ENCODE peak calls at places on chromosomes 6 and 20, in five cellular contexts. Z is endothelial cell; C is CMK; Y is GM13976; D is activated effector memory CD4-positive, alpha-beta T cell treated with anti-CD3 and anti-CD28 coated beads, Interleukin-2, amount 50 U/mL, for 16 hours. H is an unnamed sample.

GRCh38 chr6:43628392-43629103 is 516 bp downstream of the GTPBP2 start:
- DNase-seq in Z (peak; percentile 41), C (no peak), Y (peak; percentile 68), D (peak; percentile 81), H (peak; percentile 64)

GRCh38 chr6:50353603-50354002 is 303.9 kb upstream of the DEFB112 start:
- DNase-seq in Z (no peak), C (no peak), Y (no peak), D (no peak), H (no peak)

GRCh38 chr6:14910692-14911547 is 334.9 kb upstream of the JARID2 start:
- DNase-seq in Z (no peak), C (peak; percentile 48), Y (peak; percentile 62), D (no peak), H (peak; percentile 69)

GRCh38 chr6:2900821-2901644 is 2.1 kb downstream of the SERPINB9 start:
- DNase-seq in Z (no peak), C (no peak), Y (no peak), D (peak; percentile 66), H (no peak)

GRCh38 chr6:98827295-98828159 is 6.8 kb upstream of the POU3F2 start:
- DNase-seq in Z (peak; percentile 72), C (no peak), Y (peak; percentile 30), D (no peak), H (no peak)

GRCh38 chr6:97440590-97441176 is 157.7 kb upstream of the MMS22L start:
- DNase-seq in Z (peak; percentile 35), C (no peak), Y (peak; percentile 2), D (no peak), H (no peak)

GRCh38 chr20:59620860-59621485 is 16.6 kb downstream of the PHACTR3 start:
- DNase-seq in Z (no peak), C (no peak), Y (no peak), D (no peak), H (no peak)

GRCh38 chr20:13221673-13222318 is 722 bp downstream of the ISM1 start:
- DNase-seq in Z (peak; percentile 73), C (no peak), Y (peak; percentile 83), D (peak; percentile 86), H (peak; percentile 87)

GRCh38 chr20:57432874-57433491 is 41.8 kb downstream of the RBM38 start:
- DNase-seq in Z (no peak), C (peak; percentile 68), Y (peak; percentile 92), D (peak; percentile 84), H (peak; percentile 92)

GRCh38 chr20:24739751-24740150 is 209.3 kb upstream of the CST7 start:
- DNase-seq in Z (no peak), C (no peak), Y (no peak), D (no peak), H (no peak)

GRCh38 chr20:64050261-64051032 is 1.0 kb upstream of the SOX18 start:
- DNase-seq in Z (no peak), C (no peak), Y (no peak), D (no peak), H (no peak)

GRCh38 chr6:31826793-31827285 is 699 bp upstream of the HSPA1B start:
- DNase-seq in Z (peak; percentile 22), C (no peak), Y (peak; percentile 64), D (peak; percentile 80), H (no peak)

GRCh38 chr6:64680446-64680845 is 1026.6 kb downstream of the EYS start:
- DNase-seq in Z (no peak), C (peak; percentile 5), Y (no peak), D (no peak), H (no peak)

GRCh38 chr20:46984391-46984790 is 89.7 kb downstream of the EYA2 start:
- DNase-seq in Z (no peak), C (no peak), Y (no peak), D (no peak), H (no peak)

GRCh38 chr6:155080876-155081845 is 86.0 kb downstream of the TIAM2 start:
- DNase-seq in Z (no peak), C (no peak), Y (no peak), D (no peak), H (no peak)

GRCh38 chr6:40268166-40268958 is 318.8 kb downstream of the LRFN2 start:
- DNase-seq in Z (no peak), C (no peak), Y (no peak), D (no peak), H (no peak)

GRCh38 chr6:579339-579738 is 77.6 kb downstream of the HUS1B start:
- DNase-seq in Z (no peak), C (no peak), Y (no peak), D (no peak), H (no peak)

GRCh38 chr6:134636221-134636830 is 313.6 kb downstream of the ALDH8A1 start:
- DNase-seq in Z (no peak), C (no peak), Y (peak; percentile 34), D (peak; percentile 79), H (peak; percentile 48)

GRCh38 chr6:89630488-89630887 is 8.1 kb downstream of the LYRM2 start:
- DNase-seq in Z (no peak), C (no peak), Y (peak; percentile 10), D (no peak), H (no peak)

GRCh38 chr6:35500782-35501181 is 3.9 kb upstream of the TEAD3 start:
- DNase-seq in Z (no peak), C (no peak), Y (no peak), D (no peak), H (no peak)

GRCh38 chr6:137217801-137218472 is 1.2 kb downstream of the IFNGR1 start:
- DNase-seq in Z (no peak), C (peak; percentile 29), Y (no peak), D (no peak), H (no peak)

GRCh38 chr20:23721962-23722361 is 28.8 kb downstream of the CST1 start:
- DNase-seq in Z (no peak), C (no peak), Y (no peak), D (no peak), H (no peak)

GRCh38 chr6:38818691-38819090 is 103.6 kb downstream of the DNAH8 start:
- DNase-seq in Z (no peak), C (no peak), Y (no peak), D (no peak), H (no peak)

GRCh38 chr6:95325858-95326257 is 251.5 kb upstream of the MANEA start:
- DNase-seq in Z (no peak), C (no peak), Y (no peak), D (no peak), H (no peak)

GRCh38 chr6:27177454-27178000 is 70.0 kb upstream of the PRSS16 start:
- DNase-seq in Z (peak; percentile 77), C (peak; percentile 79), Y (peak; percentile 78), D (peak; percentile 89), H (peak; percentile 65)

GRCh38 chr6:142915129-142915697 is 29.8 kb downstream of the HIVEP2 start:
- DNase-seq in Z (no peak), C (no peak), Y (no peak), D (no peak), H (no peak)

GRCh38 chr6:32092760-32093497 is 16.2 kb downstream of the TNXB start:
- DNase-seq in Z (no peak), C (no peak), Y (no peak), D (no peak), H (peak; percentile 5)

GRCh38 chr6:142013875-142014495 is 118.7 kb upstream of the GJE1 start:
- DNase-seq in Z (no peak), C (no peak), Y (no peak), D (no peak), H (no peak)

GRCh38 chr6:36204068-36204753 is 7.7 kb downstream of the BRPF3 start:
- DNase-seq in Z (no peak), C (peak; percentile 26), Y (peak; percentile 47), D (peak; percentile 72), H (peak; percentile 41)

GRCh38 chr20:17541596-17541995 is 10.4 kb upstream of the BFSP1 start:
- DNase-seq in Z (no peak), C (no peak), Y (no peak), D (no peak), H (no peak)

GRCh38 chr6:87700729-87701675 is 1.0 kb downstream of the AKIRIN2 start:
- DNase-seq in Z (peak; percentile 35), C (peak; percentile 54), Y (peak; percentile 63), D (peak; percentile 76), H (peak; percentile 69)

GRCh38 chr6:122609881-122610689 is at the start of gene PKIB:
- DNase-seq in Z (peak; percentile 81), C (no peak), Y (peak; percentile 75), D (peak; percentile 77), H (peak; percentile 71)

GRCh38 chr6:140283197-140283596 is 908.7 kb upstream of the CITED2 start:
- DNase-seq in Z (no peak), C (no peak), Y (no peak), D (no peak), H (no peak)

H was measured in GM20000.